ENCODE peak calls at places on chromosomes 1 and 21, in five cellular contexts. Q, M, F, L and Y are unnamed samples.

GRCh38 chr1:235998812-235999211 is 66.1 kb downstream of the NID1 start:
- DNase-seq in Q (peak), M (no peak), F (peak), L (no peak), Y (no peak)

GRCh38 chr1:157626099-157626498 is 28.2 kb upstream of the FCRL4 start:
- DNase-seq in Q (no peak), M (peak), F (no peak), L (no peak), Y (no peak)

GRCh38 chr1:8590696-8591351 is 226.6 kb downstream of the RERE start:
- DNase-seq in Q (no peak), M (no peak), F (no peak), L (no peak), Y (no peak)

GRCh38 chr1:183097438-183098051 is 74.3 kb downstream of the LAMC1 start:
- DNase-seq in Q (no peak), M (no peak), F (no peak), L (no peak), Y (no peak)

GRCh38 chr21:41751621-41752020 is 15.2 kb downstream of the RIPK4 start:
- DNase-seq in Q (no peak), M (no peak), F (no peak), L (no peak), Y (no peak)

GRCh38 chr1:244403431-244403830 is 48.3 kb downstream of the ADSS2 start:
- DNase-seq in Q (no peak), M (no peak), F (no peak), L (no peak), Y (no peak)

GRCh38 chr21:43331962-43332458 is 94.9 kb downstream of the SIK1 start:
- DNase-seq in Q (no peak), M (no peak), F (no peak), L (no peak), Y (no peak)

GRCh38 chr1:32071758-32072621 is 749 bp upstream of the TMEM39B start:
- DNase-seq in Q (no peak), M (no peak), F (no peak), L (no peak), Y (no peak)

GRCh38 chr1:151860504-151861187 is 7.1 kb upstream of the THEM5 start:
- DNase-seq in Q (no peak), M (no peak), F (no peak), L (no peak), Y (no peak)

GRCh38 chr1:79323240-79324025 is 316.9 kb upstream of the ADGRL4 start:
- DNase-seq in Q (no peak), M (no peak), F (no peak), L (no peak), Y (no peak)

GRCh38 chr1:173473599-173474011 is 3.5 kb upstream of the PRDX6 start:
- DNase-seq in Q (no peak), M (no peak), F (no peak), L (no peak), Y (no peak)

GRCh38 chr1:208766812-208767211 is 522.6 kb upstream of the PLXNA2 start:
- DNase-seq in Q (no peak), M (no peak), F (no peak), L (no peak), Y (no peak)